ENCODE peak calls at places on chromosomes 7 and 10, in ten cellular contexts. B is stimulated activated CD4-positive, alpha-beta T cell treated with anti-CD3 and anti-CD28 coated beads, Interleukin-2, amount 100 ng/mL, for 48 hours; R is skeletal muscle cell; N is upper lobe of right lung; U is WTC11; K is Peyer's patch; M is DMS79 treated with DMSO at 0.1 percent for 48 hours; O is WERI-Rb-1; T is A549; Q is brain microvascular endothelial cell. D is an unnamed sample.

GRCh38 chr7:36794689-36795088 is 70.4 kb upstream of the AOAH start:
- DNase-seq in B (no peak), U (peak; percentile 19), N (no peak), R (no peak), O (peak; percentile 11), Q (no peak), T (no peak), M (no peak), K (no peak), D (peak; percentile 20)

GRCh38 chr7:25382869-25383268 is 154.6 kb upstream of the NPVF start:
- DNase-seq in B (no peak), K (no peak), N (no peak), Q (no peak), O (no peak), U (no peak), R (no peak), T (no peak), M (no peak), D (no peak)

GRCh38 chr10:131650169-131650705 is 250.6 kb upstream of the PPP2R2D start:
- DNase-seq in N (peak; percentile 40), M (no peak), U (no peak), K (no peak), B (no peak), Q (no peak), T (no peak), O (peak; percentile 31), R (no peak), D (no peak)

GRCh38 chr7:44289341-44290249 is 35.8 kb downstream of the CAMK2B start:
- DNase-seq in N (peak; percentile 53), Q (no peak), M (no peak), R (no peak), K (peak; percentile 27), B (no peak), U (peak; percentile 8), T (no peak), O (peak; percentile 5), D (peak; percentile 11)

GRCh38 chr10:16280595-16280994 is 156.2 kb upstream of the PTER start:
- DNase-seq in U (no peak), R (no peak), T (no peak), B (no peak), O (no peak), N (no peak), Q (no peak), M (no peak), K (no peak), D (no peak)

GRCh38 chr10:61744469-61744868 is 81.7 kb downstream of the CABCOCO1 start:
- DNase-seq in T (peak; percentile 26), O (no peak), K (no peak), M (no peak), Q (no peak), U (peak; percentile 31), N (no peak), B (no peak), R (no peak), D (no peak)

GRCh38 chr10:90407116-90407515 is 450.7 kb downstream of the HTR7 start:
- DNase-seq in U (no peak), T (no peak), B (no peak), N (no peak), K (no peak), R (no peak), O (no peak), M (no peak), Q (peak; percentile 87), D (no peak)

GRCh38 chr7:129089521-129090212 is 34.8 kb upstream of the TNPO3 start:
- DNase-seq in O (no peak), U (no peak), M (peak; percentile 55), K (no peak), N (no peak), B (no peak), Q (peak; percentile 27), T (no peak), R (no peak), D (no peak)

GRCh38 chr7:13036256-13036765 is 348.9 kb downstream of the ARL4A start:
- DNase-seq in N (no peak), B (no peak), T (no peak), K (no peak), M (no peak), Q (peak; percentile 1), U (no peak), O (no peak), R (peak; percentile 22), D (no peak)

GRCh38 chr10:35464805-35465456 is 128.6 kb downstream of the CCNY start:
- DNase-seq in R (no peak), Q (no peak), N (no peak), T (no peak), B (no peak), O (no peak), U (no peak), M (no peak), K (no peak), D (no peak)

GRCh38 chr7:100874300-100874576 is 665 bp upstream of the SRRT start:
- DNase-seq in R (no peak), U (no peak), Q (no peak), O (no peak), B (no peak), N (no peak), T (no peak), M (no peak), K (no peak), D (no peak)

GRCh38 chr10:30207485-30208052 is 141.5 kb downstream of the MTPAP start:
- DNase-seq in M (no peak), R (no peak), B (no peak), K (no peak), O (no peak), U (no peak), Q (no peak), T (no peak), N (no peak), D (no peak)

GRCh38 chr7:131525820-131526219 is 30.6 kb downstream of the PODXL start:
- DNase-seq in B (no peak), T (peak; percentile 53), K (no peak), R (no peak), U (no peak), N (no peak), O (no peak), M (no peak), Q (peak; percentile 28), D (no peak)

D was measured in left colon.